ENCODE peak calls at places on chromosomes 2 and 18, in eight cellular contexts. One of them, this sample, is unnamed.

GRCh38 chr2:236608308-236608564 is 38.6 kb downstream of the ACKR3 start:
- DNase-seq in epithelial cell of proximal tubule: no peak
- DNase-seq in activated T-cell treated with anti-CD3 and anti-CD28 coated beads for 24 hours: no peak
- DNase-seq in nephron progenitor cell: no peak
- DNase-seq in Kasumi-1: no peak
- DNase-seq in T-helper 17 cell: no peak
- DNase-seq in foreskin fibroblast: no peak
- DNase-seq in stimulated activated CD8-positive, alpha-beta memory T cell treated with anti-CD3 and anti-CD28 coated beads, Interleukin-15, amount 100 ng/mL, for 24 hours: no peak
- DNase-seq in this sample: no peak

GRCh38 chr2:128304330-128304714 is 14.3 kb downstream of the HS6ST1 start:
- DNase-seq in epithelial cell of proximal tubule: no peak
- DNase-seq in activated T-cell treated with anti-CD3 and anti-CD28 coated beads for 24 hours: no peak
- DNase-seq in nephron progenitor cell: no peak
- DNase-seq in Kasumi-1: no peak
- DNase-seq in T-helper 17 cell: no peak
- DNase-seq in foreskin fibroblast: no peak
- DNase-seq in stimulated activated CD8-positive, alpha-beta memory T cell treated with anti-CD3 and anti-CD28 coated beads, Interleukin-15, amount 100 ng/mL, for 24 hours: no peak
- DNase-seq in this sample: no peak

GRCh38 chr18:79378416-79379250 is 17.1 kb upstream of the NFATC1 start:
- DNase-seq in epithelial cell of proximal tubule: no peak
- DNase-seq in activated T-cell treated with anti-CD3 and anti-CD28 coated beads for 24 hours: peak
- DNase-seq in nephron progenitor cell: peak
- DNase-seq in Kasumi-1: peak
- DNase-seq in T-helper 17 cell: peak
- DNase-seq in foreskin fibroblast: peak
- DNase-seq in stimulated activated CD8-positive, alpha-beta memory T cell treated with anti-CD3 and anti-CD28 coated beads, Interleukin-15, amount 100 ng/mL, for 24 hours: peak
- DNase-seq in this sample: peak

GRCh38 chr2:50491541-50492114 is 540.3 kb downstream of the NRXN1 start:
- DNase-seq in epithelial cell of proximal tubule: peak
- DNase-seq in activated T-cell treated with anti-CD3 and anti-CD28 coated beads for 24 hours: no peak
- DNase-seq in nephron progenitor cell: peak
- DNase-seq in Kasumi-1: peak
- DNase-seq in T-helper 17 cell: no peak
- DNase-seq in foreskin fibroblast: peak
- DNase-seq in stimulated activated CD8-positive, alpha-beta memory T cell treated with anti-CD3 and anti-CD28 coated beads, Interleukin-15, amount 100 ng/mL, for 24 hours: no peak
- DNase-seq in this sample: no peak

GRCh38 chr2:167294031-167294774 is 405.9 kb downstream of the XIRP2 start:
- DNase-seq in epithelial cell of proximal tubule: no peak
- DNase-seq in activated T-cell treated with anti-CD3 and anti-CD28 coated beads for 24 hours: no peak
- DNase-seq in nephron progenitor cell: peak
- DNase-seq in Kasumi-1: no peak
- DNase-seq in T-helper 17 cell: no peak
- DNase-seq in foreskin fibroblast: peak
- DNase-seq in stimulated activated CD8-positive, alpha-beta memory T cell treated with anti-CD3 and anti-CD28 coated beads, Interleukin-15, amount 100 ng/mL, for 24 hours: no peak
- DNase-seq in this sample: no peak

GRCh38 chr2:13616059-13616458 is 899.3 kb downstream of the TRIB2 start:
- DNase-seq in epithelial cell of proximal tubule: no peak
- DNase-seq in activated T-cell treated with anti-CD3 and anti-CD28 coated beads for 24 hours: no peak
- DNase-seq in nephron progenitor cell: no peak
- DNase-seq in Kasumi-1: no peak
- DNase-seq in T-helper 17 cell: no peak
- DNase-seq in foreskin fibroblast: no peak
- DNase-seq in stimulated activated CD8-positive, alpha-beta memory T cell treated with anti-CD3 and anti-CD28 coated beads, Interleukin-15, amount 100 ng/mL, for 24 hours: no peak
- DNase-seq in this sample: no peak

GRCh38 chr2:139495851-139496250 is 715.7 kb upstream of the NXPH2 start:
- DNase-seq in epithelial cell of proximal tubule: no peak
- DNase-seq in activated T-cell treated with anti-CD3 and anti-CD28 coated beads for 24 hours: no peak
- DNase-seq in nephron progenitor cell: no peak
- DNase-seq in Kasumi-1: no peak
- DNase-seq in T-helper 17 cell: no peak
- DNase-seq in foreskin fibroblast: no peak
- DNase-seq in stimulated activated CD8-positive, alpha-beta memory T cell treated with anti-CD3 and anti-CD28 coated beads, Interleukin-15, amount 100 ng/mL, for 24 hours: no peak
- DNase-seq in this sample: no peak

GRCh38 chr2:156892449-156893335 is 364.8 kb upstream of the GALNT5 start:
- DNase-seq in epithelial cell of proximal tubule: peak
- DNase-seq in activated T-cell treated with anti-CD3 and anti-CD28 coated beads for 24 hours: no peak
- DNase-seq in nephron progenitor cell: peak
- DNase-seq in Kasumi-1: peak
- DNase-seq in T-helper 17 cell: no peak
- DNase-seq in foreskin fibroblast: peak
- DNase-seq in stimulated activated CD8-positive, alpha-beta memory T cell treated with anti-CD3 and anti-CD28 coated beads, Interleukin-15, amount 100 ng/mL, for 24 hours: no peak
- DNase-seq in this sample: no peak

GRCh38 chr18:57353940-57354461 is 1.6 kb downstream of the ST8SIA3 start:
- DNase-seq in epithelial cell of proximal tubule: no peak
- DNase-seq in activated T-cell treated with anti-CD3 and anti-CD28 coated beads for 24 hours: no peak
- DNase-seq in nephron progenitor cell: peak
- DNase-seq in Kasumi-1: no peak
- DNase-seq in T-helper 17 cell: no peak
- DNase-seq in foreskin fibroblast: peak
- DNase-seq in stimulated activated CD8-positive, alpha-beta memory T cell treated with anti-CD3 and anti-CD28 coated beads, Interleukin-15, amount 100 ng/mL, for 24 hours: no peak
- DNase-seq in this sample: no peak

GRCh38 chr2:28389399-28390240 is 3.0 kb upstream of the FOSL2 start:
- DNase-seq in epithelial cell of proximal tubule: no peak
- DNase-seq in activated T-cell treated with anti-CD3 and anti-CD28 coated beads for 24 hours: no peak
- DNase-seq in nephron progenitor cell: no peak
- DNase-seq in Kasumi-1: no peak
- DNase-seq in T-helper 17 cell: no peak
- DNase-seq in foreskin fibroblast: no peak
- DNase-seq in stimulated activated CD8-positive, alpha-beta memory T cell treated with anti-CD3 and anti-CD28 coated beads, Interleukin-15, amount 100 ng/mL, for 24 hours: no peak
- DNase-seq in this sample: no peak

GRCh38 chr2:120104002-120104467 is 91.2 kb downstream of the EPB41L5 start:
- DNase-seq in epithelial cell of proximal tubule: no peak
- DNase-seq in activated T-cell treated with anti-CD3 and anti-CD28 coated beads for 24 hours: no peak
- DNase-seq in nephron progenitor cell: no peak
- DNase-seq in Kasumi-1: no peak
- DNase-seq in T-helper 17 cell: no peak
- DNase-seq in foreskin fibroblast: peak
- DNase-seq in stimulated activated CD8-positive, alpha-beta memory T cell treated with anti-CD3 and anti-CD28 coated beads, Interleukin-15, amount 100 ng/mL, for 24 hours: no peak
- DNase-seq in this sample: no peak

GRCh38 chr2:109055435-109055834 is 66.4 kb upstream of the EDAR start:
- DNase-seq in epithelial cell of proximal tubule: no peak
- DNase-seq in activated T-cell treated with anti-CD3 and anti-CD28 coated beads for 24 hours: no peak
- DNase-seq in nephron progenitor cell: no peak
- DNase-seq in Kasumi-1: no peak
- DNase-seq in T-helper 17 cell: no peak
- DNase-seq in foreskin fibroblast: no peak
- DNase-seq in stimulated activated CD8-positive, alpha-beta memory T cell treated with anti-CD3 and anti-CD28 coated beads, Interleukin-15, amount 100 ng/mL, for 24 hours: no peak
- DNase-seq in this sample: no peak

GRCh38 chr2:105797298-105797819 is 52.6 kb downstream of the NCK2 start:
- DNase-seq in epithelial cell of proximal tubule: no peak
- DNase-seq in activated T-cell treated with anti-CD3 and anti-CD28 coated beads for 24 hours: no peak
- DNase-seq in nephron progenitor cell: no peak
- DNase-seq in Kasumi-1: peak
- DNase-seq in T-helper 17 cell: no peak
- DNase-seq in foreskin fibroblast: no peak
- DNase-seq in stimulated activated CD8-positive, alpha-beta memory T cell treated with anti-CD3 and anti-CD28 coated beads, Interleukin-15, amount 100 ng/mL, for 24 hours: no peak
- DNase-seq in this sample: no peak

GRCh38 chr2:149703281-149703680 is 115.7 kb upstream of the MMADHC start:
- DNase-seq in epithelial cell of proximal tubule: no peak
- DNase-seq in activated T-cell treated with anti-CD3 and anti-CD28 coated beads for 24 hours: no peak
- DNase-seq in nephron progenitor cell: no peak
- DNase-seq in Kasumi-1: no peak
- DNase-seq in T-helper 17 cell: no peak
- DNase-seq in foreskin fibroblast: peak
- DNase-seq in stimulated activated CD8-positive, alpha-beta memory T cell treated with anti-CD3 and anti-CD28 coated beads, Interleukin-15, amount 100 ng/mL, for 24 hours: no peak
- DNase-seq in this sample: no peak

This sample was measured in activated B cell treated with CpG ODN at 0.5 μM for 24 hours.